ENCODE peak calls at places on chromosomes 2 and 18, in six cellular contexts. J is right atrium auricular region, K is GM23248, Y is H1, P is keratinocyte, R is heart right ventricle. X is an unnamed sample. For H3K9me3, the result is how much of the 10 kb centered on the place peaks cover.

GRCh38 chr18:22398464-22398863 is 19.3 kb downstream of the CTAGE1 start:
- DNase-seq in R (peak), J (no peak), P (no peak), K (no peak), Y (no peak), X (no peak)

GRCh38 chr2:98324181-98324580 is 22.1 kb upstream of the CNGA3 start:
- DNase-seq in J (no peak), Y (no peak), P (no peak), K (peak), R (no peak), X (no peak)

GRCh38 chr2:133438026-133438425 is 130.2 kb downstream of the NCKAP5 start:
- DNase-seq in K (no peak), P (no peak), Y (no peak), J (no peak), R (no peak), X (no peak)

GRCh38 chr2:193837368-193837767 is 1642.6 kb upstream of the TMEFF2 start:
- DNase-seq in J (no peak), K (peak), R (no peak), Y (no peak), P (no peak), X (no peak)

GRCh38 chr2:182228073-182228473 is 198.8 kb downstream of the PDE1A start:
- DNase-seq in R (no peak), P (no peak), K (no peak), J (no peak), Y (no peak), X (no peak)

GRCh38 chr2:44688442-44689124 is 252.9 kb upstream of the SIX3 start:
- DNase-seq in Y (no peak), R (no peak), J (no peak), P (no peak), K (no peak), X (no peak)

GRCh38 chr2:7014201-7014640 is 97.0 kb downstream of the RNF144A start:
- DNase-seq in R (no peak), P (no peak), K (peak), Y (no peak), J (no peak), X (no peak)

GRCh38 chr2:22579341-22579740 is 805.6 kb upstream of the KLHL29 start:
- DNase-seq in J (no peak), Y (no peak), K (no peak), R (no peak), P (no peak), X (no peak)

GRCh38 chr2:31980674-31981356 is 30.0 kb downstream of the MEMO1 start:
- DNase-seq in R (no peak), P (no peak), Y (no peak), J (no peak), K (peak), X (no peak)

GRCh38 chr2:236172238-236172865 is 4.2 kb upstream of the GBX2 start:
- DNase-seq in J (no peak), R (no peak), K (no peak), P (no peak), Y (no peak), X (no peak)

GRCh38 chr18:48926420-48926857 is 24.3 kb downstream of the SMAD7 start:
- DNase-seq in P (no peak), R (no peak), K (peak), J (no peak), Y (no peak), X (no peak)

GRCh38 chr2:464562-465309 is 176.8 kb upstream of the ALKAL2 start:
- DNase-seq in R (no peak), Y (no peak), K (no peak), J (no peak), P (no peak), X (no peak)

GRCh38 chr2:147101906-147102790 is 742.7 kb upstream of the ACVR2A start:
- DNase-seq in Y (no peak), P (no peak), R (no peak), K (no peak), J (no peak), X (no peak)

GRCh38 chr2:47666332-47666731 is 116.6 kb upstream of the MSH6 start:
- DNase-seq in J (no peak), R (no peak), Y (no peak), P (no peak), K (no peak), X (no peak)

GRCh38 chr18:8601277-8602032 is 7.8 kb upstream of the RAB12 start:
- DNase-seq in K (no peak), J (no peak), P (no peak), Y (no peak), R (no peak), X (no peak)

GRCh38 chr2:150125708-150126107 is 361.8 kb downstream of the RND3 start:
- DNase-seq in R (no peak), J (no peak), P (no peak), Y (no peak), K (peak), X (no peak)

GRCh38 chr2:6394266-6394665 is 471.4 kb downstream of the CMPK2 start:
- DNase-seq in K (no peak), Y (no peak), P (no peak), R (no peak), J (no peak), X (no peak)

GRCh38 chr2:26843041-26843440 is 4.9 kb upstream of the DPYSL5 start:
- DNase-seq in J (no peak), K (no peak), Y (no peak), R (no peak), P (no peak), X (no peak)

GRCh38 chr2:112665113-112665780 is 19.5 kb downstream of the SLC20A1 start:
- DNase-seq in J (no peak), K (no peak), R (no peak), Y (no peak), P (no peak), X (no peak)

GRCh38 chr2:18987592-18988073 is 370.8 kb downstream of the OSR1 start:
- DNase-seq in Y (no peak), K (peak), P (peak), J (peak), R (peak), X (no peak)

GRCh38 chr2:241562269-241562891 is 3.8 kb downstream of the BOK start:
- DNase-seq in R (no peak), P (no peak), J (no peak), K (no peak), Y (no peak), X (no peak)

GRCh38 chr2:241560181-241560882 is 1.8 kb downstream of the BOK start:
- DNase-seq in J (no peak), K (no peak), Y (no peak), R (no peak), P (no peak), X (no peak)

GRCh38 chr2:241560883-241561474 is 2.4 kb downstream of the BOK start:
- DNase-seq in Y (no peak), J (no peak), P (no peak), R (no peak), K (peak), X (no peak)

GRCh38 chr2:241563031-241563507 is 4.5 kb downstream of the BOK start:
- DNase-seq in Y (no peak), K (no peak), P (no peak), J (no peak), R (no peak), X (no peak)

DNA sequence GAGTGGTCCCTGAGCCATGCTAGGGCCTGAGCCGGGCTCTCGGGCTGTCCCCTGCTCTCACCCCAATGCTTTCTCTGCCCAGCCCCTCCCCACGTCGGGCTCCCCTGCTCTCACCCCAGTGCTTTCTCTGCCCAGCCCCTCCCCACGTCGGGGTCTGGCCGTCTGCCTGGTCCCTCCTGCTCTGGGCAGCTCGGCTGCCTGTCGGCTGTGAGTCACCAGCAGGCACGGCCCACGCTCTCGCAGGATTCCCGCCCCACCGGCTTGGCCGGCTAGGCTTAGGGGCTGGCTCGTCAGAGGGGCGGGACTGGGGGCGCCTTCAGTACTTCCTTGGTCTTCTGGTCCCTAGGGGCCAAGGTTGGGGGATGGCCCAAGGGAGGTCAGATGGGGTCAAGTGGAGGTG is 3.3 kb downstream of the BOK start:
- DNase-seq in R (peak), Y (no peak), K (peak), J (peak), P (no peak), X (no peak)
- H3K27ac ChIP-seq in R (no peak), Y (no peak), K (no peak), J (no peak), P (no peak), X (peak)

DNA sequence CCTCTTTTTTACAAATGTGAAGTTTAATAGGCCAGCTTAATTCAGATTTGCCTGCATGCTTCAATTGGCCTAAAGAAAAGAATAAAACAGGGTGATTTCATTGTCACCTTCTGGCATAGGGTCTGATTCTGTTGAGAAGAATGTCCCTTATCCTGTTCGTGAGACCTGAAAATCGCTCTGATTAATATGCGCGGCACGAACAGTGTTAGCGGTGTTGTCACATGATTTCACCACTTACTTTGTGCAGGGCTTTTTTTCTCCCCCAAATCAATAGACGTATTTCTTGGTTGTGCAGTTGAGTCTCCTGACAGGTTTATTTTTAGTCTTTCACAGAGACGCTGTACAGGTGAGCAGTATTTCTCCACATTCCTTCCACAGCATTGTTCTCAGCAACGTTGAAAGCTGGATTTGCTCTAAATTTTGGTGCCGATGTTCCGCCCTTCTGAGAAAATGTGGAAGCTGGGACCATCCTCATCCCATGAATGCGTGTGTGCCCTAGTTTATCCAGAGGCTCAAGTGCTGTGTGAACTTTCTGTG is 81.9 kb downstream of the ITGB1BP1 start:
- DNase-seq in R (no peak), J (no peak), P (no peak), Y (no peak), K (no peak), X (no peak)
- H3K9me3 ChIP-seq in R (under half), J (under half), P (under half), Y (under half), K (under half), X (under half)

GRCh38 chr18:44599409-44599808 is 81.3 kb upstream of the SETBP1 start:
- DNase-seq in R (peak), P (no peak), K (peak), Y (no peak), J (peak), X (no peak)
- H3K27ac ChIP-seq in R (no peak), P (no peak), K (peak), Y (no peak), J (no peak), X (no peak)

GRCh38 chr2:13114391-13114790 is 397.7 kb downstream of the TRIB2 start:
- DNase-seq in K (peak), P (no peak), J (no peak), Y (no peak), R (peak), X (no peak)
- H3K9me3 ChIP-seq in K (under half), P (under half), J (under half), Y (under half), R (under half), X (under half)

GRCh38 chr2:234373060-234373459 is 123.8 kb downstream of the ARL4C start:
- DNase-seq in P (no peak), J (no peak), R (no peak), K (no peak), Y (no peak), X (no peak)
- H3K27ac ChIP-seq in P (peak), J (no peak), R (no peak), K (no peak), Y (no peak), X (peak)

DNA sequence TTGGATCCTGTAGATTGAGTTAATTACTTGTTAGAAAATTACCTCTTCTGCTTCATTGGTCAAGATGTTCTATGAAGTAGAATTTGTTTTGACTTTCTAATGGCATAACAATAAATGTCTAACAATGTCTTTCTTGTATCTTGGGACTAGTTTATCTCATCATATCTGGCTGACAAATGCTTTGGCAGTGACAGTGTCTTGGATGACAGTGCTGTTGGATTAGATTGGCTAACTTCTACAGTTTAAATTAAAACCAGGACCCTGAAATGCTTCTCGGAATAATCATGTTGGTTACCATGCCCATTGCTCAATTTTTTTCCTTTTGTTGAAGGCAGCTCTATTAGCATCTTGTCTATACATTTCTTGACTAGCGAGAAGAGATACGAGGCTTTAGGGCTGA is 176.9 kb downstream of the PARD3B start:
- DNase-seq in K (peak), Y (no peak), P (no peak), R (no peak), J (no peak), X (no peak)
- H3K9me3 ChIP-seq in K (under half), Y (under half), P (under half), R (under half), J (under half), X (under half)

DNA sequence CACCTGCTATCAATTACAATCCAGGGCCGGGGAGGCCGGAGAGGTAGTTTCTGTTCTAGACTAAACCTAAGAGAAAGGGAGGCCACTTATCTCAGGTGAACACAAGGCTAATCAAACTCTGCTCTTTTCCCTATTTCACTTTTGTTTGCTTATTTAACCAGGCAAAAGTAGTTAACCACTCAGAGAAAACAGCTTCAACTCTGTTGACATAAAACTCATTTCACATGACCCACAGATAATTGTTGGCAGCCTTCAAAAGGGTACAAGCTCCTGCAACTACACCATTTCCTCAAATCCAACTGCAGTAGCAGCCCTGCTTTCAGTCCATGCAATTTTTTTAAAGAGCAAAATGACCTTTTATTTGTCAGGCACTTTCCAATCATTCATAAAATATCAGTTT is 27.7 kb upstream of the SLC9A2 start:
- DNase-seq in Y (no peak), R (no peak), J (no peak), P (no peak), K (no peak), X (no peak)
- H3K27ac ChIP-seq in Y (no peak), R (no peak), J (no peak), P (no peak), K (no peak), X (no peak)